ENCODE peak calls at places on chromosomes 2 and 18, in four cellular contexts. N, F, B and P are unnamed samples.

GRCh38 chr2:12604248-12604801 is 112.4 kb upstream of the TRIB2 start:
- DNase-seq in F (no peak), B (no peak), N (no peak), P (no peak)

GRCh38 chr2:171741189-171741588 is 53.9 kb downstream of the DYNC1I2 start:
- DNase-seq in N (no peak), F (no peak), B (peak; percentile 10), P (no peak)

GRCh38 chr2:11787991-11788390 is 41.6 kb downstream of the LPIN1 start:
- DNase-seq in B (no peak), F (no peak), N (no peak), P (no peak)

GRCh38 chr2:52629531-52629930 is 1138.1 kb upstream of the CHAC2 start:
- DNase-seq in B (no peak), N (no peak), F (no peak), P (no peak)

GRCh38 chr18:62723666-62724281 is 8.4 kb downstream of the PHLPP1 start:
- DNase-seq in N (no peak), B (no peak), F (no peak), P (no peak)

GRCh38 chr2:208399201-208399600 is 7.4 kb upstream of the PTH2R start:
- DNase-seq in F (no peak), B (no peak), N (no peak), P (no peak)

GRCh38 chr18:48833701-48834394 is 116.9 kb downstream of the SMAD7 start:
- DNase-seq in B (no peak), F (no peak), N (no peak), P (no peak)

GRCh38 chr2:240997856-240998705 is at the start of gene SNED1:
- DNase-seq in B (peak; percentile 32), F (peak; percentile 40), N (peak; percentile 91), P (peak; percentile 77)

GRCh38 chr2:47519604-47520301 is 116.8 kb downstream of the MSH2 start:
- DNase-seq in N (no peak), F (no peak), B (no peak), P (no peak)

GRCh38 chr2:26772064-26773001 is 8.2 kb downstream of the SLC35F6 start:
- DNase-seq in B (no peak), F (no peak), N (no peak), P (no peak)

GRCh38 chr18:30358545-30358944 is 684.0 kb downstream of the DSC3 start:
- DNase-seq in F (no peak), N (no peak), B (no peak), P (no peak)

GRCh38 chr18:47250415-47251046 is 929 bp downstream of the SKOR2 start:
- DNase-seq in F (no peak), B (no peak), N (no peak), P (no peak)

GRCh38 chr2:237962432-237963084 is 4.3 kb upstream of the UBE2F start:
- DNase-seq in B (no peak), F (no peak), N (no peak), P (no peak)

GRCh38 chr2:40428434-40428833 is 23.5 kb downstream of the SLC8A1 start:
- DNase-seq in F (no peak), B (no peak), N (no peak), P (no peak)